ENCODE peak calls at places on chromosomes 5 and 9, in eight cellular contexts. V, M, P, K, L, S, C and X are unnamed samples.

GRCh38 chr5:103624748-103625147 is 62.2 kb upstream of the NUDT12 start:
- DNase-seq in V (no peak), M (no peak), P (no peak), K (no peak), L (peak), S (no peak), C (no peak), X (peak)

GRCh38 chr9:71758785-71759184 is 9.5 kb downstream of the CEMIP2 start:
- DNase-seq in V (no peak), M (no peak), P (no peak), K (no peak), L (no peak), S (no peak), C (no peak), X (peak)

GRCh38 chr5:149004559-149004958 is 58.3 kb downstream of the SH3TC2 start:
- DNase-seq in V (no peak), M (no peak), P (no peak), K (no peak), L (no peak), S (no peak), C (no peak), X (no peak)

GRCh38 chr5:128538249-128539037 is 398 bp upstream of the FBN2 start:
- DNase-seq in V (peak), M (peak), P (peak), K (peak), L (peak), S (peak), C (no peak), X (peak)

GRCh38 chr5:158431369-158432029 is 572.6 kb upstream of the CLINT1 start:
- DNase-seq in V (no peak), M (no peak), P (peak), K (no peak), L (peak), S (no peak), C (no peak), X (peak)

GRCh38 chr5:81626524-81626923 is 124.4 kb downstream of the SSBP2 start:
- DNase-seq in V (peak), M (no peak), P (no peak), K (no peak), L (peak), S (no peak), C (no peak), X (peak)

GRCh38 chr5:71475788-71476384 is 20.4 kb downstream of the BDP1 start:
- DNase-seq in V (no peak), M (no peak), P (no peak), K (no peak), L (peak), S (peak), C (no peak), X (peak)

GRCh38 chr9:27545471-27545870 is 15.9 kb upstream of the MOB3B start:
- DNase-seq in V (no peak), M (no peak), P (no peak), K (no peak), L (no peak), S (no peak), C (no peak), X (no peak)

GRCh38 chr9:13141629-13142028 is 137.9 kb downstream of the MPDZ start:
- DNase-seq in V (no peak), M (no peak), P (no peak), K (no peak), L (no peak), S (no peak), C (no peak), X (no peak)

DNA sequence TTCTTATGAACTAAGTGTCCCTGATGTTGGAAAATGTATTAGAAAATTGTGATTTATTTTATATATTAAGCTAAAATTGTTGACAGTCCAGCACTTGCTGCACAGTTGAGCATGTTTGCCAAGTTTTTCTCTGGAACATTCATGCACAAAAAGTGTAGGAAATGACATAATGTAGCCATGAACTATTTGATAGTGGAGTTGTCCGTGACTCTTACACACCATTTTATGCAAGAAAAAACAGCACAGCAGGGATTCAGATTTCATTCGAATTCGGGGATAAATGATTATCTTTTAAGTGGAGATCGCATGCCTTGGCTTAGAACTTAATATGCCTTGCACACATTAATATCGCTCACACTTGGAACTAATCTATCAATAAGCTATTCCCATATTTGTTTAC is 708.5 kb upstream of the WWC1 start:
- DNase-seq in V (no peak), M (no peak), P (no peak), K (no peak), L (peak), S (no peak), C (no peak), X (peak)
- H3K4me3 ChIP-seq in V (no peak), M (no peak), P (no peak), K (no peak), L (no peak), S (no peak), C (no peak), X (no peak)

DNA sequence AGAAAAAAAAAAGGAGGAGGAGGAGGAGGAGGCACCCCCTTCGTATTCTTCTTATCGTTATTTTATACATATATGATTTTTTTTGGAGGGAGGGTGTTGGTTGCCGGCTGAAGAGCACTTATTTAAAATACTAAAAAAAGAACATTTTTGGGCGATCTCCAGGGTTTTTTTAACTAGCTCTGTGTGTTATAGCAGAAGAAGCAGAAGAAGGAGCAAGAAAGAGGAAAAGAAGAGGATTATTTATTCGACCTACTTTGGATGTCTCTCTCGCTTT is 440 bp downstream of the NR2F1 start:
- DNase-seq in V (no peak), M (no peak), P (no peak), K (no peak), L (no peak), S (no peak), C (no peak), X (no peak)
- H3K4me3 ChIP-seq in V (peak), M (peak), P (peak), K (peak), L (peak), S (peak), C (no peak), X (peak)

DNA sequence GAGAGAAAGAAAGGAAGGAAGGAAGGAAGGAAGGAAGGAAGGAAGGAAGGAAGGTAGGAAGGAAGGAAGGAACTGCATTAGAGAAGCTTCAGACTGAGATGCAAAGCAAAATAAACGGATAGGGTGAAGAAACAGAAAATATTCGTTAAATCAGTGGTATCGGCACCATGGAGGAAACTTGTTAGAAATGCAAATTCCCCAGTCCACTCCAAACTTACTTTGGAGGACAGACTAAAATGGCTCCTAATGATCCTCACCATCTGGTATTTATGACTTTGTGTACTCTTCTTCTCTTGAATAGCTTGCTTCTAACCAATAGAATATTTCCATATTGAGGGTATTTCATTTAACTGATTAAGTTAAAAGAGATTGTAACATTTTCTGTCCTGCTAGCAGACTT is 87.9 kb upstream of the GCNT4 start:
- DNase-seq in V (no peak), M (no peak), P (no peak), K (no peak), L (no peak), S (no peak), C (no peak), X (no peak)
- H3K4me3 ChIP-seq in V (no peak), M (no peak), P (no peak), K (no peak), L (no peak), S (no peak), C (no peak), X (no peak)

DNA sequence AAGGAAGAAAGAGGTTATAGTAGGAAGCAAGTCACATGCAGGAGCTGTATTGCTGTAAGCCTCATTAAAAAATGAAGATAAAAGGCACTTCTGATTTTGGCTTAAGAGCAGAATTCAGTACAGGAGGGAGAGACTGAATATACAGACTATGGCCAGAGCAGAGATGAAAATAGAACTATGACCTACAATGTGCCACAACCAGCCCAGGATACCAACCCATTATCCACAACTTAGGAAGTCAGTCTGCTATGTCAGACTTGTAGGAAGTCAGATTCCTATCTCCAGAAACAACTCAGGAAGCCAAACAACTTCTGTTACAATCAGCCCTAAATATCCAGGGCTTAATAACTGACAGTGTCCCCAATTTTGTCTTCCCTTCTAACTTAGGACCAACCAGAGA is 156.2 kb upstream of the ANKH start:
- DNase-seq in V (no peak), M (no peak), P (no peak), K (no peak), L (no peak), S (no peak), C (no peak), X (no peak)
- H3K4me3 ChIP-seq in V (no peak), M (no peak), P (no peak), K (no peak), L (no peak), S (no peak), C (no peak), X (no peak)

GRCh38 chr5:58187473-58188286 is 272.2 kb downstream of the PLK2 start:
- DNase-seq in V (no peak), M (no peak), P (no peak), K (no peak), L (no peak), S (no peak), C (no peak), X (no peak)
- H3K4me3 ChIP-seq in V (no peak), M (no peak), P (no peak), K (no peak), L (no peak), S (no peak), C (no peak), X (no peak)

DNA sequence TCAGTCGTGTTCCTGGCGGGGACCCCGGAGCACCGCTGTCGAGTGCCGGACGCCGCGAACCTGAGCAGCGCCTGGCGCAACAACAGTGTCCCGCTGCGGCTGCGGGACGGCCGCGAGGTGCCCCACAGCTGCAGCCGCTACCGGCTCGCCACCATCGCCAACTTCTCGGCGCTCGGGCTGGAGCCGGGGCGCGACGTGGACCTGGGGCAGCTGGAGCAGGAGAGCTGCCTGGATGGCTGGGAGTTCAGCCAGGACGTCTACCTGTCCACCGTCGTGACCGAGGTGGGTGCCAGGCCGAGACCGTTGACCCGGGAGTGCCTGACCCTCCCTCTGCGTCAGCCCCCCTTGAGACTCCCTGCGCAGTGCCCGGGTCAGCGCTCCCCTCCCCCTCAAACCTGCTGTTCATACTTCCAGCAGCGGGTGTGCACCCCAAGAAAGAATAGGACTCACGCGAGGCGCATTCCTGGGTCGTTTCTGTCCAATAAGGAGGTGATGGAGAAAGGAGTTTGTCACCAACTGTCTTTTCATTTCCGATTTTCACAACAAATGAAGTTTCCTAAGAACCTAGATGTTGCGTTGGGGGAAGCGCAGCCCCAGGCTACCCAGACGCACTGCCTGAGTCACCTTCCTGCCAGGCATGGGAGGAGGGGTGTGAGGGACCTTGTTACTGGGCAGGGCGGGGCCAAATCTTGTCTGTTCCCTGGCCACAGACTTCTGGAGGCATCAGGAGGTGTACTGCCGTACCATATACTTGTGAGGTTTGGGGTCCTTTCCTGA is 722 bp downstream of the SLC22A4 start:
- DNase-seq in V (no peak), M (peak), P (peak), K (peak), L (peak), S (no peak), C (peak), X (peak)
- H3K4me3 ChIP-seq in V (peak), M (peak), P (peak), K (peak), L (peak), S (peak), C (peak), X (peak)

GRCh38 chr9:109110326-109111014 is 9.3 kb downstream of the TMEM245 start:
- DNase-seq in V (no peak), M (no peak), P (no peak), K (no peak), L (peak), S (no peak), C (no peak), X (peak)
- H3K4me3 ChIP-seq in V (peak), M (no peak), P (no peak), K (peak), L (no peak), S (no peak), C (no peak), X (peak)

DNA sequence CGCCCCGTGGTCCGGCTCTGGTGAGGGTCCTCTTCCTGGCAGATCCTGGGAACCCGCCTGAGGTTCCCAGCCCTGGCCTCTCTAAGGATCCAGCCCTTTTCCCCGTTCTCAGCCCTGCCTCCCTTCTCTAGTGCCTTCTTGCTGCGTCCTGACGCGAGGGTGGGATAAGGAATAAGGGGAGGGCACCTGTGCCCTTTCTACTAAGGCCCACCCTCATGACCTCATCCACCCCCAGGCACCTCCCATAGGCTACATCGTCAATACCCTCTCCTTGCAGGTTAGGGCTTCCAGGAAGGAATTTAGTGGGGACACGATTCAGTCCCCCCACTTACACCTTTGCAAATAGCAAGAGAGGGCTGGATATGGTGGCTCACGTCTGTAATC is 10.7 kb upstream of the DIPK1B start:
- DNase-seq in V (no peak), M (no peak), P (no peak), K (no peak), L (no peak), S (no peak), C (no peak), X (no peak)
- H3K4me3 ChIP-seq in V (no peak), M (no peak), P (no peak), K (no peak), L (no peak), S (no peak), C (no peak), X (no peak)

GRCh38 chr5:135827965-135828792 is 6.3 kb upstream of the SLC25A48 start:
- DNase-seq in V (no peak), M (no peak), P (no peak), K (no peak), L (no peak), S (no peak), C (no peak), X (no peak)
- H3K4me3 ChIP-seq in V (no peak), M (no peak), P (no peak), K (no peak), L (no peak), S (no peak), C (no peak), X (no peak)

DNA sequence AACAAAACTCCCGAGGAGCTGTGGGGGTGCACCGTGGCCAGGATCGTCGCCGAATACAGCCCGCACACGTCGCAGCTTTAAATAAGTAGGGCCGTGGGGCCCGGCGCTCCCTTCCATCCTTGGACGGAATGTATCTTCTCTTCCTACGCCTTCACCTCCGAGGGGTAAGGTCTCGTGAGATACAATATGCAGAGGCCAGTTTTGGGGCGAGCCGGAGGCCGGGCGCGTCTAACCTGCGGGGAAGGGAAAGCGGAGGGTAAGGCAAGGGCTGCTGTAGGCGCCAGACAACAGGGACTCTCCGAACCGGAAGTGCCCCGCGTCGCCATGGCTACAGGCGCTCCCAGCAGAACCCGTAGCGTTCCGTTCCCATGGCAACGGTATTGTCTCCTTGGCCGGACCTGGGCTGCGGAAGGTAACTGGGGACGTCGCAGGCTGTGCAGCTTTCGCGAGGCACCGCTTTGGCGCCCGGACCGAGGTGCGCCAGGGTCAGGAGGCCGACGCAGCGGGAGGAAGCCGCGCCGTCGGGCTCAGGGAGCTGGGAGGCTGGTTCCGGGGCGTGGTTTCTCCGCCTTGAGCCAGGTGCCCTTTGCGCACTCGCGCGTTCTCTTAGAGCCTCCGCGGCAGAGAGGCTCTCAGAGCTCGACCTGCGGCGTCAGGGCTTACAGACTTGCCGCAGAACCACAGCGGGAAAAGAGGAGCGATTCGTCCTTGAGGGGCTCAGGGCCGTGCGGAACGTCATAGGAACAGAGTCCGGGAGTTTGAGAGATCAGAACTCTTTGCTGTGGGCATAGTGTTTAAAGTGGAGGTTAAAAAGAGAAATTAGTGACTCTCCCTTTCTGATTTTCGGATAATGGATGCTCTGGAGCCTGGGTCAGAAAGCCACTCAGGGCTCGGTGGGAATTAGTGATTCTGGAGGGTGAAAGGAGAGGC is at the start of gene TTC23L:
- DNase-seq in V (peak), M (peak), P (peak), K (peak), L (peak), S (peak), C (peak), X (peak)
- H3K4me3 ChIP-seq in V (peak), M (peak), P (peak), K (peak), L (peak), S (peak), C (peak), X (peak)